ENCODE peak calls at places on chromosome 9, in five cellular contexts. One of them, this sample, is unnamed.

GRCh38 chr9:101438523-101438922 is 2.9 kb upstream of the ALDOB start:
- DNase-seq in heart left ventricle: no peak
- DNase-seq in cardiac muscle cell: no peak
- DNase-seq in RWPE2: no peak
- DNase-seq in CD8-positive, alpha-beta T cell: no peak
- DNase-seq in this sample: no peak

GRCh38 chr9:79447760-79448159 is 124.0 kb upstream of the TLE4 start:
- DNase-seq in cardiac muscle cell: peak
- DNase-seq in CD8-positive, alpha-beta T cell: no peak
- DNase-seq in RWPE2: no peak
- DNase-seq in heart left ventricle: no peak
- DNase-seq in this sample: no peak

GRCh38 chr9:136537896-136538598 is 7.8 kb downstream of the NOTCH1 start:
- DNase-seq in CD8-positive, alpha-beta T cell: no peak
- DNase-seq in heart left ventricle: no peak
- DNase-seq in RWPE2: no peak
- DNase-seq in cardiac muscle cell: no peak
- DNase-seq in this sample: no peak

GRCh38 chr9:12720551-12720950 is 27.4 kb downstream of the TYRP1 start:
- DNase-seq in CD8-positive, alpha-beta T cell: no peak
- DNase-seq in RWPE2: no peak
- DNase-seq in cardiac muscle cell: no peak
- DNase-seq in heart left ventricle: no peak
- DNase-seq in this sample: no peak

GRCh38 chr9:68714416-68715180 is 9.6 kb downstream of the PIP5K1B start:
- DNase-seq in cardiac muscle cell: no peak
- DNase-seq in RWPE2: no peak
- DNase-seq in CD8-positive, alpha-beta T cell: no peak
- DNase-seq in heart left ventricle: no peak
- DNase-seq in this sample: no peak

GRCh38 chr9:137974746-137975526 is 97.4 kb downstream of the CACNA1B start:
- DNase-seq in cardiac muscle cell: no peak
- DNase-seq in CD8-positive, alpha-beta T cell: no peak
- DNase-seq in RWPE2: no peak
- DNase-seq in heart left ventricle: no peak
- DNase-seq in this sample: no peak

GRCh38 chr9:106287108-106287631 is 575.8 kb upstream of the ZNF462 start:
- DNase-seq in CD8-positive, alpha-beta T cell: no peak
- DNase-seq in RWPE2: no peak
- DNase-seq in cardiac muscle cell: no peak
- DNase-seq in heart left ventricle: no peak
- DNase-seq in this sample: no peak

GRCh38 chr9:121222524-121223171 is 21.0 kb upstream of the RAB14 start:
- DNase-seq in RWPE2: no peak
- DNase-seq in CD8-positive, alpha-beta T cell: no peak
- DNase-seq in cardiac muscle cell: peak
- DNase-seq in heart left ventricle: no peak
- DNase-seq in this sample: no peak

GRCh38 chr9:211557-211956 is 3.1 kb upstream of the DOCK8 start:
- DNase-seq in cardiac muscle cell: no peak
- DNase-seq in RWPE2: no peak
- DNase-seq in heart left ventricle: no peak
- DNase-seq in CD8-positive, alpha-beta T cell: no peak
- DNase-seq in this sample: no peak

GRCh38 chr9:74379718-74380117 is 117.4 kb upstream of the RORB start:
- DNase-seq in CD8-positive, alpha-beta T cell: no peak
- DNase-seq in cardiac muscle cell: peak
- DNase-seq in heart left ventricle: no peak
- DNase-seq in RWPE2: no peak
- DNase-seq in this sample: no peak

GRCh38 chr9:79583957-79584654 is 12.3 kb downstream of the TLE4 start:
- DNase-seq in RWPE2: no peak
- DNase-seq in CD8-positive, alpha-beta T cell: no peak
- DNase-seq in heart left ventricle: peak
- DNase-seq in cardiac muscle cell: peak
- DNase-seq in this sample: no peak

GRCh38 chr9:12817702-12818101 is 42.9 kb downstream of the LURAP1L start:
- DNase-seq in cardiac muscle cell: no peak
- DNase-seq in heart left ventricle: no peak
- DNase-seq in CD8-positive, alpha-beta T cell: no peak
- DNase-seq in RWPE2: peak
- DNase-seq in this sample: no peak

GRCh38 chr9:133528887-133529262 is 4.1 kb upstream of the MYMK start:
- DNase-seq in CD8-positive, alpha-beta T cell: no peak
- DNase-seq in RWPE2: no peak
- DNase-seq in heart left ventricle: no peak
- DNase-seq in cardiac muscle cell: no peak
- DNase-seq in this sample: no peak

GRCh38 chr9:69753830-69754229 is 6.0 kb downstream of the PTAR1 start:
- DNase-seq in RWPE2: no peak
- DNase-seq in heart left ventricle: no peak
- DNase-seq in CD8-positive, alpha-beta T cell: no peak
- DNase-seq in cardiac muscle cell: no peak
- DNase-seq in this sample: no peak

GRCh38 chr9:17613723-17614122 is 34.9 kb downstream of the SH3GL2 start:
- DNase-seq in cardiac muscle cell: no peak
- DNase-seq in RWPE2: no peak
- DNase-seq in heart left ventricle: no peak
- DNase-seq in CD8-positive, alpha-beta T cell: no peak
- DNase-seq in this sample: no peak

GRCh38 chr9:134488251-134488900 is 153.2 kb upstream of the COL5A1 start:
- DNase-seq in RWPE2: no peak
- DNase-seq in cardiac muscle cell: no peak
- DNase-seq in heart left ventricle: peak
- DNase-seq in CD8-positive, alpha-beta T cell: no peak
- DNase-seq in this sample: peak

GRCh38 chr9:16680965-16681658 is 189.4 kb downstream of the BNC2 start:
- DNase-seq in CD8-positive, alpha-beta T cell: no peak
- DNase-seq in cardiac muscle cell: no peak
- DNase-seq in RWPE2: no peak
- DNase-seq in heart left ventricle: no peak
- DNase-seq in this sample: no peak

GRCh38 chr9:136673970-136674785 is 11.5 kb downstream of the EGFL7 start:
- DNase-seq in CD8-positive, alpha-beta T cell: no peak
- DNase-seq in cardiac muscle cell: no peak
- DNase-seq in heart left ventricle: peak
- DNase-seq in RWPE2: no peak
- DNase-seq in this sample: no peak

GRCh38 chr9:89218040-89218928 is 39.7 kb upstream of the SHC3 start:
- DNase-seq in RWPE2: no peak
- DNase-seq in cardiac muscle cell: no peak
- DNase-seq in heart left ventricle: no peak
- DNase-seq in CD8-positive, alpha-beta T cell: no peak
- DNase-seq in this sample: no peak

GRCh38 chr9:118330191-118330986 is 626.2 kb downstream of the TLR4 start:
- DNase-seq in CD8-positive, alpha-beta T cell: no peak
- DNase-seq in RWPE2: no peak
- DNase-seq in cardiac muscle cell: no peak
- DNase-seq in heart left ventricle: no peak
- DNase-seq in this sample: no peak

GRCh38 chr9:89999534-90000370 is 394.9 kb downstream of the GADD45G start:
- DNase-seq in cardiac muscle cell: peak
- DNase-seq in CD8-positive, alpha-beta T cell: no peak
- DNase-seq in RWPE2: no peak
- DNase-seq in heart left ventricle: peak
- DNase-seq in this sample: peak

GRCh38 chr9:4585135-4585534 is 77.0 kb upstream of the PLPP6 start:
- DNase-seq in RWPE2: no peak
- DNase-seq in CD8-positive, alpha-beta T cell: no peak
- DNase-seq in cardiac muscle cell: no peak
- DNase-seq in heart left ventricle: no peak
- DNase-seq in this sample: no peak

GRCh38 chr9:134698111-134698510 is 56.5 kb downstream of the COL5A1 start:
- DNase-seq in heart left ventricle: no peak
- DNase-seq in RWPE2: no peak
- DNase-seq in CD8-positive, alpha-beta T cell: no peak
- DNase-seq in cardiac muscle cell: no peak
- DNase-seq in this sample: no peak

GRCh38 chr9:105187781-105188180 is 56.7 kb upstream of the SLC44A1 start:
- DNase-seq in heart left ventricle: no peak
- DNase-seq in CD8-positive, alpha-beta T cell: no peak
- DNase-seq in cardiac muscle cell: no peak
- DNase-seq in RWPE2: no peak
- DNase-seq in this sample: no peak

GRCh38 chr9:89022902-89023301 is 31.6 kb downstream of the S1PR3 start:
- DNase-seq in heart left ventricle: peak
- DNase-seq in CD8-positive, alpha-beta T cell: no peak
- DNase-seq in cardiac muscle cell: peak
- DNase-seq in RWPE2: no peak
- DNase-seq in this sample: no peak

GRCh38 chr9:2255128-2255527 is 240.0 kb downstream of the SMARCA2 start:
- DNase-seq in CD8-positive, alpha-beta T cell: no peak
- DNase-seq in heart left ventricle: no peak
- DNase-seq in cardiac muscle cell: no peak
- DNase-seq in RWPE2: no peak
- DNase-seq in this sample: no peak

GRCh38 chr9:129307227-129307970 is 129.3 kb upstream of the IER5L start:
- DNase-seq in RWPE2: peak
- DNase-seq in cardiac muscle cell: no peak
- DNase-seq in heart left ventricle: no peak
- DNase-seq in CD8-positive, alpha-beta T cell: no peak
- DNase-seq in this sample: no peak

GRCh38 chr9:81239388-81239787 is 450.0 kb downstream of the TLE1 start:
- DNase-seq in heart left ventricle: no peak
- DNase-seq in cardiac muscle cell: no peak
- DNase-seq in RWPE2: no peak
- DNase-seq in CD8-positive, alpha-beta T cell: no peak
- DNase-seq in this sample: no peak

GRCh38 chr9:35605336-35606137 is 475 bp downstream of the TESK1 start:
- DNase-seq in RWPE2: no peak
- DNase-seq in cardiac muscle cell: peak
- DNase-seq in CD8-positive, alpha-beta T cell: peak
- DNase-seq in heart left ventricle: peak
- DNase-seq in this sample: peak

GRCh38 chr9:38682713-38683112 is 37.2 kb downstream of the FAM240B start:
- DNase-seq in heart left ventricle: no peak
- DNase-seq in CD8-positive, alpha-beta T cell: no peak
- DNase-seq in RWPE2: peak
- DNase-seq in cardiac muscle cell: no peak
- DNase-seq in this sample: no peak

GRCh38 chr9:114386886-114387677 is 700 bp downstream of the AKNA start:
- DNase-seq in CD8-positive, alpha-beta T cell: no peak
- DNase-seq in cardiac muscle cell: no peak
- DNase-seq in RWPE2: no peak
- DNase-seq in heart left ventricle: peak
- DNase-seq in this sample: peak

GRCh38 chr9:76654051-76654461 is 110.2 kb upstream of the PCA3 start:
- DNase-seq in RWPE2: no peak
- DNase-seq in heart left ventricle: no peak
- DNase-seq in CD8-positive, alpha-beta T cell: no peak
- DNase-seq in cardiac muscle cell: no peak
- DNase-seq in this sample: no peak

GRCh38 chr9:110555551-110555950 is 24.0 kb downstream of the SVEP1 start:
- DNase-seq in RWPE2: no peak
- DNase-seq in cardiac muscle cell: no peak
- DNase-seq in CD8-positive, alpha-beta T cell: no peak
- DNase-seq in heart left ventricle: no peak
- DNase-seq in this sample: no peak
- H3K27ac ChIP-seq in RWPE2: peak
- H3K27ac ChIP-seq in cardiac muscle cell: no peak
- H3K27ac ChIP-seq in CD8-positive, alpha-beta T cell: no peak
- H3K27ac ChIP-seq in heart left ventricle: peak
- H3K27ac ChIP-seq in this sample: no peak

GRCh38 chr9:37030591-37030939 is 3.5 kb downstream of the PAX5 start:
- DNase-seq in RWPE2: no peak
- DNase-seq in cardiac muscle cell: no peak
- DNase-seq in heart left ventricle: no peak
- DNase-seq in CD8-positive, alpha-beta T cell: no peak
- DNase-seq in this sample: no peak

GRCh38 chr9:37029776-37030590 is 4.1 kb downstream of the PAX5 start:
- DNase-seq in CD8-positive, alpha-beta T cell: no peak
- DNase-seq in RWPE2: no peak
- DNase-seq in cardiac muscle cell: no peak
- DNase-seq in heart left ventricle: no peak
- DNase-seq in this sample: no peak

GRCh38 chr9:37028425-37029031 is 5.5 kb downstream of the PAX5 start:
- DNase-seq in CD8-positive, alpha-beta T cell: no peak
- DNase-seq in RWPE2: no peak
- DNase-seq in cardiac muscle cell: no peak
- DNase-seq in heart left ventricle: no peak
- DNase-seq in this sample: no peak

GRCh38 chr9:37027582-37028424 is 6.3 kb downstream of the PAX5 start:
- DNase-seq in heart left ventricle: peak
- DNase-seq in RWPE2: peak
- DNase-seq in cardiac muscle cell: peak
- DNase-seq in CD8-positive, alpha-beta T cell: peak
- DNase-seq in this sample: peak

GRCh38 chr9:37029304-37029775 is 4.7 kb downstream of the PAX5 start:
- DNase-seq in CD8-positive, alpha-beta T cell: no peak
- DNase-seq in RWPE2: no peak
- DNase-seq in heart left ventricle: no peak
- DNase-seq in cardiac muscle cell: no peak
- DNase-seq in this sample: no peak
- H3K4me3 ChIP-seq in CD8-positive, alpha-beta T cell: no peak
- H3K4me3 ChIP-seq in RWPE2: no peak
- H3K4me3 ChIP-seq in heart left ventricle: peak
- H3K4me3 ChIP-seq in cardiac muscle cell: no peak
- H3K4me3 ChIP-seq in this sample: no peak

GRCh38 chr9:14343236-14343947 is 29.5 kb upstream of the NFIB start:
- DNase-seq in cardiac muscle cell: no peak
- DNase-seq in heart left ventricle: no peak
- DNase-seq in CD8-positive, alpha-beta T cell: no peak
- DNase-seq in RWPE2: no peak
- DNase-seq in this sample: no peak
- H3K27ac ChIP-seq in cardiac muscle cell: no peak
- H3K27ac ChIP-seq in heart left ventricle: peak
- H3K27ac ChIP-seq in CD8-positive, alpha-beta T cell: no peak
- H3K27ac ChIP-seq in RWPE2: no peak
- H3K27ac ChIP-seq in this sample: peak

DNA sequence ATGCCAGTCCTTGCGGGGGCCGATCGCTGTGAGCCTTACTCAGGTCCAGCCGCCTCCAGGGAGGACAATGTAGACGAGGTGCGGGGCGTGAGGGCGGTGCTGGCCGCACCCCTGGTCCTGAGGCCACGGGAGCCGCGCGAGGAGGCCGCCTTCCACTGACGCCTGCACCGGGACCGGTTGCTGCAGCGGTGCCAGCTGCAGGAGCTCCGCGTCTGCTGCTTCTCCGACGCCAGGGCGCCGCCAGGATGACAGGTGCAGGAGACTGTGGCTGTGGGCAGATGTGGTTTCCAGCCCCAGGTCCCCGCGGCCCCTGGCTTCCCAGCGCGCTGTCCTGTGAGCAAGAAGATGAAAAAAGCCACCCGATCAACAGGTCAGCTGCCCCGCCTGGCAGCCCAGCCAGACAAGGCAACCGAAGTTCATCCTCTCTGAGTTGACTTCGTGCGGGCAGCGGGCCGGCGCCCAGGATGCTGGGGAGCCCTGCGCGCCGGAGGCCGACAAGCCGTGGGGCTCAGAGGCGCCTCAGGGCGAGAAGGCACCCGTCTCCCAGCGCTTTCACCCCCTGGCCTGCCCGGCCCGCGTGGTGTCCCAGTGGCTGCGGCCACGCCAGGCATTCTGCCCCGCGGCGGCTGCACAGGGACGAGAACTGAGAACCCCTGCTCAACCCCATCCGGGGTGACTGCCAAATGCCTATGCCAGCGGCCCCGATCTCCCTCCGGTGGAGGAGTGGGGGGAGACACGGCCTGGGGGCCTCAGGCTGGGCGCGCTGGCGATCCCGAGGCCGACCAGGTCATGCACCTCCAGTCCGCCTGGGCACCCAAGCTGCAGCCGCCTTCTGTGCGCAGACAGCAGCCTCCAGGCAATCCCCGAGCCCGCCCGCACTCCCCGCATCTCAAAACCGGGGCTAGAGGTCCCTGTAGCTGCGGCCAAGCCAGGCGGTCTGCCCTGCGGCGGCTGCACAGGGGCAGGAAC is 43.4 kb upstream of the BICD2 start:
- DNase-seq in cardiac muscle cell: peak
- DNase-seq in heart left ventricle: no peak
- DNase-seq in CD8-positive, alpha-beta T cell: no peak
- DNase-seq in RWPE2: no peak
- DNase-seq in this sample: no peak
- H3K4me3 ChIP-seq in cardiac muscle cell: no peak
- H3K4me3 ChIP-seq in heart left ventricle: peak
- H3K4me3 ChIP-seq in CD8-positive, alpha-beta T cell: peak
- H3K4me3 ChIP-seq in RWPE2: no peak
- H3K4me3 ChIP-seq in this sample: no peak